ENCODE peak calls at places on chromosomes 13 and 19, in eight cellular contexts. A is esophagus mucosa; V is activated T-cell treated with anti-CD3 and anti-CD28 coated beads, Interleukin-2, amount 50 U/mL, for 4 hours; L is CD4-positive, CD25-positive, alpha-beta regulatory T cell; W is Right ventricle myocardium inferior; E is HCT116; K is activated CD8-positive, alpha-beta T cell treated with anti-CD3 and anti-CD28 coated beads for 36 hours; U is T-helper 17 cell. R is an unnamed sample.

GRCh38 chr13:92315265-92315664 is 911.3 kb upstream of the GPC6 start:
- ATAC-seq in L (no peak), V (no peak), U (no peak), E (no peak), W (no peak), K (no peak), A (no peak), R (no peak)

GRCh38 chr13:97165527-97166425 is 56.4 kb upstream of the MBNL2 start:
- ATAC-seq in U (no peak), E (no peak), L (no peak), A (no peak), V (no peak), W (no peak), K (no peak), R (no peak)

GRCh38 chr19:1987197-1988187 is 28.0 kb downstream of the BTBD2 start:
- ATAC-seq in L (no peak), K (no peak), E (peak; percentile 24), A (peak; percentile 11), W (no peak), V (no peak), U (no peak), R (peak; percentile 10)

GRCh38 chr13:42486711-42487198 is 87.2 kb upstream of the TNFSF11 start:
- ATAC-seq in K (no peak), W (no peak), U (no peak), A (peak; percentile 73), E (no peak), L (no peak), V (no peak), R (no peak)

GRCh38 chr19:30519607-30520205 is 147.5 kb downstream of the ZNF536 start:
- ATAC-seq in V (no peak), U (no peak), L (no peak), W (no peak), K (no peak), E (no peak), A (no peak), R (no peak)

GRCh38 chr13:110980921-110981320 is 66.1 kb upstream of the ANKRD10 start:
- ATAC-seq in U (no peak), E (no peak), A (no peak), W (no peak), K (no peak), V (no peak), L (no peak), R (no peak)

GRCh38 chr13:24071423-24072075 is 89.0 kb upstream of the SPATA13 start:
- ATAC-seq in W (no peak), L (no peak), U (no peak), E (no peak), A (peak; percentile 88), K (no peak), V (no peak), R (no peak)

GRCh38 chr13:45055902-45056648 is 64.2 kb upstream of the GTF2F2 start:
- ATAC-seq in V (peak; percentile 68), U (no peak), K (peak; percentile 52), L (no peak), A (peak; percentile 95), W (peak; percentile 39), E (peak; percentile 75), R (no peak)

GRCh38 chr13:59112375-59112774 is 1051.4 kb downstream of the DIAPH3 start:
- ATAC-seq in W (peak; percentile 63), E (no peak), A (no peak), L (no peak), V (no peak), U (no peak), K (no peak), R (no peak)

GRCh38 chr19:45757696-45758095 is 11.4 kb downstream of the SIX5 start:
- ATAC-seq in K (no peak), U (no peak), L (no peak), E (no peak), V (no peak), W (no peak), A (no peak), R (no peak)

GRCh38 chr13:109869312-109870237 is 83.2 kb upstream of the IRS2 start:
- ATAC-seq in E (no peak), K (peak; percentile 91), W (peak; percentile 87), L (peak; percentile 37), U (no peak), V (peak; percentile 63), A (peak; percentile 36), R (no peak)

R was measured in stimulated activated memory B cell treated with anti-CD40 and anti-IgM and Interleukin-4, amounts not matched to agents 10 μg/mL and 1 μg/mL and 100 μg/mL, for 72 hours.